ENCODE peak calls at places on chromosomes 2 and 18, in seven cellular contexts. One of them, this sample, is unnamed.
A peak's percentile ranks its signal among the peaks of the same experiment; 100 is the strongest.

GRCh38 chr2:37816036-37816435 is 109.1 kb upstream of the RMDN2 start:
- DNase-seq in neural crest cell: no peak
- DNase-seq in AG04449: no peak
- DNase-seq in cardiac fibroblast: no peak
- DNase-seq in upper lobe of left lung: no peak
- DNase-seq in mammary epithelial cell: no peak
- DNase-seq in osteoblast: no peak
- DNase-seq in this sample: no peak

GRCh38 chr2:8159966-8160603 is 521.8 kb upstream of the ID2 start:
- DNase-seq in neural crest cell: no peak
- DNase-seq in AG04449: no peak
- DNase-seq in cardiac fibroblast: no peak
- DNase-seq in upper lobe of left lung: no peak
- DNase-seq in mammary epithelial cell: no peak
- DNase-seq in osteoblast: no peak
- DNase-seq in this sample: no peak

GRCh38 chr18:36403896-36404824 is 106.6 kb downstream of the FHOD3 start:
- DNase-seq in neural crest cell: no peak
- DNase-seq in AG04449: no peak
- DNase-seq in cardiac fibroblast: no peak
- DNase-seq in upper lobe of left lung: no peak
- DNase-seq in mammary epithelial cell: no peak
- DNase-seq in osteoblast: no peak
- DNase-seq in this sample: no peak

GRCh38 chr2:106144621-106145331 is 49.3 kb downstream of the UXS1 start:
- DNase-seq in neural crest cell: no peak
- DNase-seq in AG04449: no peak
- DNase-seq in cardiac fibroblast: no peak
- DNase-seq in upper lobe of left lung: no peak
- DNase-seq in mammary epithelial cell: no peak
- DNase-seq in osteoblast: no peak
- DNase-seq in this sample: no peak

GRCh38 chr2:72103161-72103560 is 44.5 kb downstream of the CYP26B1 start:
- DNase-seq in neural crest cell: no peak
- DNase-seq in AG04449: no peak
- DNase-seq in cardiac fibroblast: no peak
- DNase-seq in upper lobe of left lung: no peak
- DNase-seq in mammary epithelial cell: no peak
- DNase-seq in osteoblast: no peak
- DNase-seq in this sample: no peak

GRCh38 chr2:236965021-236965840 is 120.5 kb upstream of the COPS8 start:
- DNase-seq in neural crest cell: no peak
- DNase-seq in AG04449: no peak
- DNase-seq in cardiac fibroblast: no peak
- DNase-seq in upper lobe of left lung: no peak
- DNase-seq in mammary epithelial cell: peak; percentile 29
- DNase-seq in osteoblast: no peak
- DNase-seq in this sample: no peak

GRCh38 chr2:85281553-85281952 is 46.2 kb downstream of the TGOLN2 start:
- DNase-seq in neural crest cell: no peak
- DNase-seq in AG04449: no peak
- DNase-seq in cardiac fibroblast: no peak
- DNase-seq in upper lobe of left lung: no peak
- DNase-seq in mammary epithelial cell: no peak
- DNase-seq in osteoblast: no peak
- DNase-seq in this sample: no peak

GRCh38 chr2:7671312-7671711 is 754.1 kb downstream of the RNF144A start:
- DNase-seq in neural crest cell: no peak
- DNase-seq in AG04449: no peak
- DNase-seq in cardiac fibroblast: no peak
- DNase-seq in upper lobe of left lung: no peak
- DNase-seq in mammary epithelial cell: no peak
- DNase-seq in osteoblast: no peak
- DNase-seq in this sample: no peak

GRCh38 chr2:39178756-39179155 is 57.9 kb upstream of the SOS1 start:
- DNase-seq in neural crest cell: no peak
- DNase-seq in AG04449: no peak
- DNase-seq in cardiac fibroblast: no peak
- DNase-seq in upper lobe of left lung: no peak
- DNase-seq in mammary epithelial cell: no peak
- DNase-seq in osteoblast: no peak
- DNase-seq in this sample: no peak

GRCh38 chr2:45169339-45170190 is 160.3 kb upstream of the SIX2 start:
- DNase-seq in neural crest cell: peak; percentile 19
- DNase-seq in AG04449: no peak
- DNase-seq in cardiac fibroblast: peak; percentile 55
- DNase-seq in upper lobe of left lung: no peak
- DNase-seq in mammary epithelial cell: no peak
- DNase-seq in osteoblast: peak; percentile 92
- DNase-seq in this sample: no peak

GRCh38 chr2:190812506-190813294 is 67.9 kb upstream of the GLS start:
- DNase-seq in neural crest cell: no peak
- DNase-seq in AG04449: no peak
- DNase-seq in cardiac fibroblast: peak; percentile 22
- DNase-seq in upper lobe of left lung: no peak
- DNase-seq in mammary epithelial cell: no peak
- DNase-seq in osteoblast: no peak
- DNase-seq in this sample: no peak

GRCh38 chr18:27750014-27750413 is 426.9 kb downstream of the CDH2 start:
- DNase-seq in neural crest cell: peak; percentile 53
- DNase-seq in AG04449: peak; percentile 58
- DNase-seq in cardiac fibroblast: peak; percentile 87
- DNase-seq in upper lobe of left lung: no peak
- DNase-seq in mammary epithelial cell: peak; percentile 40
- DNase-seq in osteoblast: peak; percentile 71
- DNase-seq in this sample: no peak
- TF ChIP-seq CTCF in neural crest cell: peak; percentile 77
- TF ChIP-seq CTCF in AG04449: peak; percentile 87
- TF ChIP-seq CTCF in cardiac fibroblast: peak; percentile 88
- TF ChIP-seq CTCF in upper lobe of left lung: peak; percentile 36
- TF ChIP-seq CTCF in mammary epithelial cell: peak; percentile 71
- TF ChIP-seq CTCF in osteoblast: peak; percentile 96
- TF ChIP-seq CTCF in this sample: no peak

GRCh38 chr2:27178469-27178868 is 29.7 kb downstream of the TCF23 start:
- DNase-seq in neural crest cell: no peak
- DNase-seq in AG04449: no peak
- DNase-seq in cardiac fibroblast: no peak
- DNase-seq in upper lobe of left lung: no peak
- DNase-seq in mammary epithelial cell: no peak
- DNase-seq in osteoblast: no peak
- DNase-seq in this sample: no peak
- TF ChIP-seq CTCF in neural crest cell: no peak
- TF ChIP-seq CTCF in AG04449: no peak
- TF ChIP-seq CTCF in cardiac fibroblast: no peak
- TF ChIP-seq CTCF in upper lobe of left lung: no peak
- TF ChIP-seq CTCF in mammary epithelial cell: no peak
- TF ChIP-seq CTCF in osteoblast: no peak
- TF ChIP-seq CTCF in this sample: no peak

GRCh38 chr2:239308696-239309397 is 92.0 kb downstream of the HDAC4 start:
- DNase-seq in neural crest cell: no peak
- DNase-seq in AG04449: no peak
- DNase-seq in cardiac fibroblast: peak; percentile 66
- DNase-seq in upper lobe of left lung: peak; percentile 20
- DNase-seq in mammary epithelial cell: no peak
- DNase-seq in osteoblast: peak; percentile 97
- DNase-seq in this sample: no peak
- TF ChIP-seq CTCF in neural crest cell: no peak
- TF ChIP-seq CTCF in AG04449: no peak
- TF ChIP-seq CTCF in cardiac fibroblast: no peak
- TF ChIP-seq CTCF in upper lobe of left lung: no peak
- TF ChIP-seq CTCF in mammary epithelial cell: no peak
- TF ChIP-seq CTCF in osteoblast: no peak
- TF ChIP-seq CTCF in this sample: no peak

GRCh38 chr2:55781542-55781941 is 87.9 kb upstream of the PNPT1 start:
- DNase-seq in neural crest cell: no peak
- DNase-seq in AG04449: no peak
- DNase-seq in cardiac fibroblast: no peak
- DNase-seq in upper lobe of left lung: no peak
- DNase-seq in mammary epithelial cell: no peak
- DNase-seq in osteoblast: no peak
- DNase-seq in this sample: no peak
- TF ChIP-seq CTCF in neural crest cell: no peak
- TF ChIP-seq CTCF in AG04449: no peak
- TF ChIP-seq CTCF in cardiac fibroblast: no peak
- TF ChIP-seq CTCF in upper lobe of left lung: no peak
- TF ChIP-seq CTCF in mammary epithelial cell: no peak
- TF ChIP-seq CTCF in osteoblast: no peak
- TF ChIP-seq CTCF in this sample: no peak

GRCh38 chr2:165847001-165847400 is 53.0 kb upstream of the GALNT3 start:
- DNase-seq in neural crest cell: no peak
- DNase-seq in AG04449: no peak
- DNase-seq in cardiac fibroblast: peak; percentile 8
- DNase-seq in upper lobe of left lung: no peak
- DNase-seq in mammary epithelial cell: no peak
- DNase-seq in osteoblast: no peak
- DNase-seq in this sample: no peak
- TF ChIP-seq CTCF in neural crest cell: peak; percentile 28
- TF ChIP-seq CTCF in AG04449: no peak
- TF ChIP-seq CTCF in cardiac fibroblast: no peak
- TF ChIP-seq CTCF in upper lobe of left lung: no peak
- TF ChIP-seq CTCF in mammary epithelial cell: peak; percentile 7
- TF ChIP-seq CTCF in osteoblast: no peak
- TF ChIP-seq CTCF in this sample: no peak

DNA sequence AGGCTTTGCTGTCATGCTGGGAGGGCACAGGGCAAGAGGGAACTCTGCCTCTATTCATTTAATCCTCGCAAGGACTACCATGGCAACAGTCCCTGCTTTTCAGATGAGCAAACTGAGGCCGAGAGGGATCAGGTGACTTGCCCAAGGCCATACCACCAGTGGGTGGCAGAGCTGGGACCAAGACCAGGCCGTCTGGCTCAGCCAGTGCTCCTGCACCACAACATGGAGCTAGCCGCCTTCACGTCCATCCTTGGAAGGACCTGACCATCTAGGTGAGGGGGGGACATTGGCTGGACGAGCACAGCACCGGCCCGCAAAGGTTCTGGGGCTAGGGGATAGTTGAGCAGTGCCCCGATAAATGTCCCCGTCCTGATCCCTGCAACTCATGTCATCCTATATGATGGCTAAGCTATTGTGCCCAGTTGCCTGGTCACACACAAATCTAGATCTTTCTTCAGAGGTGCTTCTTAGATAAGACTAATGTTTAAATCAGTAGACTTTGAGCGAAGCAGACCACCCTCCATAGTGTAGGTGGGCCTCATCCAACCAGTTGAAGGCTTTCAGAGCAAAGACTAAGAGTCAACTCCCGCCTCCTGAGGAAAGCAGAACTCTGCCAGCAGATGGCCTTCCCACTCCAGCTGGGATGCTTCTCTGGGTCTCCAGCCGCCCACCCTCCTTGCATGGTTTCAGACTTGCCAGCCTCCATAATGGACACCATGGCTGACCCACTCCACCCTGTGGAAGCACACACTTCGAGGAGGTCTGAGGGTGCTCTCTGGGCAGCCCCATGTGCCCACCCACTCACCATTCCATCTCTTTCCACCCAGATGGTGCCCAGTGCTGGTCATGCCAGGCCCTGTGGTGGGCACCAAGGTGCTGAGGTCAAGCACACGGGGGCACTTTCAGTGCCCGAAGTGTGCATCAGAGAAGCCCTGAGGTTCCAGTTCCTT is 214.8 kb upstream of the RAB6C start:
- DNase-seq in neural crest cell: no peak
- DNase-seq in AG04449: no peak
- DNase-seq in cardiac fibroblast: no peak
- DNase-seq in upper lobe of left lung: no peak
- DNase-seq in mammary epithelial cell: no peak
- DNase-seq in osteoblast: no peak
- DNase-seq in this sample: no peak
- TF ChIP-seq CTCF in neural crest cell: no peak
- TF ChIP-seq CTCF in AG04449: no peak
- TF ChIP-seq CTCF in cardiac fibroblast: no peak
- TF ChIP-seq CTCF in upper lobe of left lung: no peak
- TF ChIP-seq CTCF in mammary epithelial cell: no peak
- TF ChIP-seq CTCF in osteoblast: no peak
- TF ChIP-seq CTCF in this sample: no peak

DNA sequence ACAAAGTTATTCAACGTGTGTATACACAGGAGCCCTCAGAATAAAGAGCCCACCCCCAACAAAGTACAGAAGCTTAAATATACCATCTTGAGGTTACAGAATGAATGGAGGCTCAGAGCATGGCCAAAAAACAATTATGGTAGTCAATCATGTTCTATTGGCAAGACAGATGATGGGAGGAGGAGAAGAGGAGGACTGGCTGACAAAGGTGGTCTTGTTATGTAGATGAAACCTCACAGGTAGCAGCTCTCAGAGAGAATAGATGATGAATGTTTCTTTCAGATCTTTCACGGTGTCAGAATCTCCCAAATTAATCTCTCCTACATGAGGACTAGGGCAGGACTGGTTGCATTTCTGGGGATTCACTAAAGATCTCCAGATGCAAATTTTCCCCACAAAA is 66.0 kb downstream of the ARL4C start:
- DNase-seq in neural crest cell: no peak
- DNase-seq in AG04449: no peak
- DNase-seq in cardiac fibroblast: no peak
- DNase-seq in upper lobe of left lung: no peak
- DNase-seq in mammary epithelial cell: no peak
- DNase-seq in osteoblast: no peak
- DNase-seq in this sample: no peak
- TF ChIP-seq CTCF in neural crest cell: no peak
- TF ChIP-seq CTCF in AG04449: no peak
- TF ChIP-seq CTCF in cardiac fibroblast: no peak
- TF ChIP-seq CTCF in upper lobe of left lung: no peak
- TF ChIP-seq CTCF in mammary epithelial cell: no peak
- TF ChIP-seq CTCF in osteoblast: no peak
- TF ChIP-seq CTCF in this sample: no peak

GRCh38 chr2:153165021-153165420 is 313.5 kb downstream of the RPRM start:
- DNase-seq in neural crest cell: no peak
- DNase-seq in AG04449: no peak
- DNase-seq in cardiac fibroblast: no peak
- DNase-seq in upper lobe of left lung: no peak
- DNase-seq in mammary epithelial cell: no peak
- DNase-seq in osteoblast: no peak
- DNase-seq in this sample: no peak

GRCh38 chr2:153163055-153163454 is 315.5 kb downstream of the RPRM start:
- DNase-seq in neural crest cell: peak; percentile 34
- DNase-seq in AG04449: no peak
- DNase-seq in cardiac fibroblast: peak; percentile 7
- DNase-seq in upper lobe of left lung: no peak
- DNase-seq in mammary epithelial cell: peak; percentile 14
- DNase-seq in osteoblast: peak; percentile 23
- DNase-seq in this sample: no peak
- TF ChIP-seq CTCF in neural crest cell: peak; percentile 79
- TF ChIP-seq CTCF in AG04449: no peak
- TF ChIP-seq CTCF in cardiac fibroblast: peak; percentile 5
- TF ChIP-seq CTCF in upper lobe of left lung: peak; percentile 31
- TF ChIP-seq CTCF in mammary epithelial cell: peak; percentile 53
- TF ChIP-seq CTCF in osteoblast: no peak
- TF ChIP-seq CTCF in this sample: peak; percentile 66

DNA sequence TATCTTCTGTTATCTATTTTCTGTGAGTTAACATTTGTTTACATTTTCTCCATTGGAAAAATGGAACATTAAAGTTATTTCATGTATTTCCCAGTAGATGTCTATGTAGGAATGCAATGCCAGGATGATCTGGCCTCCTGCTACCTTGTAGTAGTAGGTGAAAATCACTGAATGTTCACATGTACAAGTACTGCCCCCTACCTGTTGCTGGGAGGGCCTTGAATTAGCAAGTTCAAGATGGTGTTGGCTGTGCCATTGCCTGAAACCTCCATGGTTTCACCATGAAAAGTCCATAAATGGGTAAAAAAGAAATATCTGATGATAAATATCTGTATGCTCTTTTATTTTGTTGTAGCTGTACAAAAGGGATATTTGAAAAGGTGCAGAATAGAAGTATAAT is 30.7 kb downstream of the XRCC5 start:
- DNase-seq in neural crest cell: no peak
- DNase-seq in AG04449: no peak
- DNase-seq in cardiac fibroblast: peak; percentile 23
- DNase-seq in upper lobe of left lung: peak; percentile 34
- DNase-seq in mammary epithelial cell: peak; percentile 14
- DNase-seq in osteoblast: no peak
- DNase-seq in this sample: no peak
- TF ChIP-seq CTCF in neural crest cell: peak; percentile 53
- TF ChIP-seq CTCF in AG04449: no peak
- TF ChIP-seq CTCF in cardiac fibroblast: peak; percentile 29
- TF ChIP-seq CTCF in upper lobe of left lung: peak; percentile 45
- TF ChIP-seq CTCF in mammary epithelial cell: peak; percentile 37
- TF ChIP-seq CTCF in osteoblast: peak; percentile 31
- TF ChIP-seq CTCF in this sample: peak; percentile 16

This sample was measured in mesothelial cell of epicardium.